ENCODE peak calls at places on chromosome 22, in five cellular contexts. R, I, W, C and U are unnamed samples.

GRCh38 chr22:32281092-32281491 is 25.9 kb upstream of the SLC5A4 start:
- DNase-seq in I (no peak), C (no peak), W (no peak), R (no peak), U (no peak)

GRCh38 chr22:20247010-20247505 is 21.1 kb downstream of the RTN4R start:
- DNase-seq in C (no peak), R (peak), W (no peak), I (no peak), U (no peak)

GRCh38 chr22:48895831-48896765 is 931.6 kb downstream of the BRD1 start:
- DNase-seq in C (no peak), I (no peak), W (no peak), R (no peak), U (no peak)

GRCh38 chr22:41286639-41287091 is 678 bp upstream of the RANGAP1 start:
- DNase-seq in I (no peak), R (no peak), C (peak), W (no peak), U (no peak)

GRCh38 chr22:40525250-40525884 is 111.2 kb downstream of the MRTFA start:
- DNase-seq in R (peak), C (peak), W (no peak), I (peak), U (peak)

GRCh38 chr22:19892249-19892879 is 37.7 kb upstream of the GNB1L start:
- DNase-seq in C (no peak), I (peak), W (peak), R (no peak), U (peak)

GRCh38 chr22:43128928-43129424 is 14.2 kb downstream of the MCAT start:
- DNase-seq in C (no peak), W (no peak), R (no peak), I (no peak), U (no peak)

GRCh38 chr22:25566812-25567211 is 2.3 kb downstream of the GRK3 start:
- DNase-seq in R (no peak), C (no peak), I (no peak), W (no peak), U (no peak)

GRCh38 chr22:29700949-29701927 is 18.6 kb upstream of the CABP7 start:
- DNase-seq in R (peak), W (no peak), I (peak), C (no peak), U (no peak)

GRCh38 chr22:35486116-35486631 is 54.5 kb upstream of the RASD2 start:
- DNase-seq in C (peak), I (no peak), W (no peak), R (no peak), U (no peak)

GRCh38 chr22:17984114-17984513 is 40.2 kb downstream of the MICAL3 start:
- DNase-seq in R (no peak), C (peak), W (no peak), I (no peak), U (no peak)

GRCh38 chr22:27766679-27767078 is 34.9 kb downstream of the MN1 start:
- DNase-seq in C (no peak), I (no peak), R (no peak), W (no peak), U (no peak)

GRCh38 chr22:28963362-28963761 is 80.0 kb downstream of the ZNRF3 start:
- DNase-seq in R (peak), W (no peak), C (no peak), I (no peak), U (no peak)

GRCh38 chr22:47781024-47781423 is 1018.6 kb downstream of the TBC1D22A start:
- DNase-seq in C (no peak), I (no peak), W (peak), R (no peak), U (no peak)

GRCh38 chr22:19494001-19494560 is 14.4 kb downstream of the CDC45 start:
- DNase-seq in C (no peak), W (no peak), R (no peak), I (no peak), U (no peak)

GRCh38 chr22:37204045-37204655 is 8.1 kb downstream of the SSTR3 start:
- DNase-seq in C (peak), W (peak), I (no peak), R (no peak), U (no peak)

GRCh38 chr22:30183861-30184278 is 62.7 kb downstream of the LIF start:
- DNase-seq in I (no peak), C (no peak), R (no peak), W (no peak), U (no peak)